ENCODE peak calls at places on chromosomes 7 and 10, in four cellular contexts. V is PC-3, H is colonic mucosa, W is lung. K is an unnamed sample.

GRCh38 chr10:13219685-13220670 is 14.2 kb downstream of the UCMA start:
- DNase-seq in V (peak), W (no peak), H (peak), K (peak)

GRCh38 chr7:74203157-74203556 is 6.6 kb upstream of the LAT2 start:
- DNase-seq in H (peak), V (peak), W (no peak), K (no peak)

GRCh38 chr7:2873686-2874551 is 29.8 kb upstream of the GNA12 start:
- DNase-seq in W (no peak), V (peak), H (no peak), K (no peak)

GRCh38 chr10:62637249-62638061 is 167.1 kb upstream of the ADO start:
- DNase-seq in W (no peak), H (no peak), V (peak), K (no peak)

GRCh38 chr7:100091411-100092181 is 2.8 kb downstream of the COPS6 start:
- DNase-seq in W (no peak), H (no peak), V (no peak), K (no peak)

GRCh38 chr10:118595598-118596425 is at the start of gene PRLHR:
- DNase-seq in V (no peak), H (no peak), W (no peak), K (peak)

GRCh38 chr10:34157501-34157900 is 657.6 kb downstream of the PARD3 start:
- DNase-seq in W (no peak), V (peak), H (no peak), K (no peak)

GRCh38 chr10:78567680-78568453 is 500.9 kb upstream of the ZMIZ1 start:
- DNase-seq in H (no peak), V (peak), W (no peak), K (no peak)

GRCh38 chr10:3468919-3469638 is 296.5 kb upstream of the PITRM1 start:
- DNase-seq in W (peak), V (peak), H (no peak), K (no peak)

GRCh38 chr10:97320480-97321031 is 1.5 kb downstream of the FRAT1 start:
- DNase-seq in V (no peak), W (peak), H (peak), K (peak)

GRCh38 chr7:138429577-138430250 is 30.3 kb upstream of the TRIM24 start:
- DNase-seq in W (no peak), H (no peak), V (peak), K (no peak)

GRCh38 chr7:135204876-135205275 is 6.5 kb downstream of the WDR91 start:
- DNase-seq in V (no peak), H (no peak), W (no peak), K (no peak)

GRCh38 chr7:99731638-99732374 is 3.2 kb downstream of the CYP3A7 start:
- DNase-seq in V (no peak), H (no peak), W (no peak), K (no peak)

GRCh38 chr7:86485842-86486241 is 157.9 kb upstream of the GRM3 start:
- DNase-seq in V (no peak), H (no peak), W (no peak), K (no peak)

GRCh38 chr7:42338231-42339222 is 101.5 kb upstream of the GLI3 start:
- DNase-seq in H (no peak), W (no peak), V (peak), K (no peak)

GRCh38 chr7:23334482-23335056 is 35.4 kb downstream of the MALSU1 start:
- DNase-seq in V (peak), W (peak), H (peak), K (peak)

GRCh38 chr7:41268874-41269273 is 434.0 kb downstream of the INHBA start:
- DNase-seq in V (no peak), H (no peak), W (no peak), K (no peak)

GRCh38 chr10:29257106-29257783 is 31.6 kb upstream of the LYZL1 start:
- DNase-seq in V (peak), H (no peak), W (peak), K (peak)

GRCh38 chr7:85750454-85750949 is 563.6 kb upstream of the SEMA3D start:
- DNase-seq in V (peak), H (peak), W (no peak), K (peak)

GRCh38 chr10:48430402-48430993 is 124.0 kb downstream of the MAPK8 start:
- DNase-seq in V (no peak), W (no peak), H (no peak), K (no peak)

GRCh38 chr7:116588225-116588624 is 63.4 kb downstream of the CAV1 start:
- DNase-seq in W (no peak), H (no peak), V (peak), K (no peak)

GRCh38 chr10:132521466-132522102 is 16.0 kb upstream of the INPP5A start:
- DNase-seq in W (no peak), V (no peak), H (no peak), K (no peak)

GRCh38 chr10:71083457-71083975 is 128.9 kb upstream of the UNC5B start:
- DNase-seq in H (peak), W (peak), V (no peak), K (no peak)

GRCh38 chr7:91267558-91267955 is 3.3 kb downstream of the FZD1 start:
- DNase-seq in V (no peak), H (no peak), W (no peak), K (peak)

GRCh38 chr10:82037076-82037475 is 162.1 kb downstream of the NRG3 start:
- DNase-seq in H (no peak), V (no peak), W (no peak), K (peak)

GRCh38 chr10:82038587-82038986 is 163.6 kb downstream of the NRG3 start:
- DNase-seq in W (no peak), H (no peak), V (no peak), K (no peak)

DNA sequence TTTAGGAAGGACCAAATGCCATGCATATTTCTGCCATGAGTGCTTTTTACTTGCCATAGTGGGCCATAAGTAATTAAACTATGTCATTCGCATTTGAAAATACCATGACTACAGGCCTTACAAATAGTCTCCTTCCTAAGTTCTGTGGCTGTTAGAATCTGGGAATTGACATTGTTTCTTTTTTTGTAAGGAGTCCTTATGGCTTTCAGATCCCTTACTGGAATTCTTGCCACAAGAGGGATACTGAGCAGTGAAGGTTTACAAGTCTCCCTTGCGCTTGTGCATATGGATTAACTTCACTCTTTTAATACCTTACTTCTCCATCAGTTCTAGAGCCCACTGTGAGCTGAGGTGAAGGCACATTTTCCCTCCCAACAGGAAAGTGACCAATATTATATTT is 166.0 kb downstream of the NRG3 start:
- DNase-seq in H (no peak), V (no peak), W (no peak), K (no peak)
- TF ChIP-seq CTCF in H (no peak), V (no peak), W (no peak), K (no peak)

GRCh38 chr10:95391570-95392249 is 100.9 kb upstream of the PDLIM1 start:
- DNase-seq in V (peak), H (no peak), W (no peak), K (peak)

GRCh38 chr10:95389982-95390381 is 99.2 kb upstream of the PDLIM1 start:
- DNase-seq in V (no peak), H (no peak), W (no peak), K (no peak)

GRCh38 chr10:95392250-95392584 is 101.4 kb upstream of the PDLIM1 start:
- DNase-seq in H (no peak), W (no peak), V (no peak), K (no peak)

GRCh38 chr10:95392711-95393164 is 101.9 kb upstream of the PDLIM1 start:
- DNase-seq in W (no peak), H (no peak), V (no peak), K (no peak)

GRCh38 chr10:95391164-95391563 is 100.4 kb upstream of the PDLIM1 start:
- DNase-seq in W (no peak), V (no peak), H (no peak), K (no peak)
- H3K27ac ChIP-seq in W (no peak), V (no peak), H (no peak), K (no peak)

DNA sequence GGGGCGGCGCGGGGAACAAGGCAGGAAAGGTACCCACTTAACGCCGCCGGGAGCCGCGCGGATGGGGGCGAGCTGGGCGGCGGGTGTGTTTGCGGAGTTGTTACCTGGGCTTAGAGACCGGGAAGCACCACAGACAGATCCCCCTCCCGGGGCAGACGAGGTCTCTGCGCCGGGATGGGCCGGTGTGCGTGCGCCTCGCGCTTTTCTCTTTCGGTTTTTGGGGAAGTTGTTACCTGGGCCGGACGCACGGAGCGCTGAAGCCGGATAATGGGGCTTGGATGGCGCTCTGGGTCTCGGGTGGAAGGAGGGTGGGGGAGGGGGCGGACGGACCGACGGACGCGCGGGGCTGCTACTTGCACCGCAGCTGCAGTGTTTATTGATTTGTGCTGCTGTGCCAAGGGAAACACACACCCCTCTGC is 1.2 kb downstream of the ZEB1 start:
- DNase-seq in W (peak), H (no peak), V (peak), K (peak)
- TF ChIP-seq CTCF in W (no peak), H (no peak), V (no peak), K (no peak)

GRCh38 chr10:15313034-15313433 is 58.1 kb downstream of the FAM171A1 start:
- DNase-seq in H (no peak), W (no peak), V (no peak), K (peak)
- H3K27ac ChIP-seq in H (no peak), W (peak), V (no peak), K (no peak)

DNA sequence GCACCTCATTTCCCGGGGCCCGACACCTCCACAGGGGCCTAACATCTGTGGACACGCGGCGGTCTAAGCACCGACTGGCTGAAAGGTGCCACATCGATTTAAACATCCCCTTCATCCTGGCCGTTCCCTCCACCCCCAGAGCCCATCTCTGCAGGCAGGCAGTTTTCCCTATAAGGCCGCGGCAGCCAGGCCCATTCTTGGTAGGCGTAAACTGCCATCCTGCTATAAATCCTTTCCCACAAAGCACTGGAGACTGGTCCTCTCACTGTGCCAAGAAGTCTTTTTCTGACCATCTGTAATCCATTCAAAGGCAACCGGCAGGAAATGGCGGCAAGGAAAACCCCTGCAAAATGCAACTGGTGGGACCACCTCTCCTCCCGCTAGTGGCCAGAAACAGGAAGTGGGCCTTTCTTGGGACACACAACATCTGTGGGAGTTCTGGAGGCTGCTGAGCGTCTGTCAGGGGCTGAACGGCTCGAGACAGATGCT is 22.4 kb downstream of the ATXN7L1 start:
- DNase-seq in H (no peak), V (no peak), W (no peak), K (no peak)
- TF ChIP-seq CTCF in H (no peak), V (no peak), W (no peak), K (no peak)

GRCh38 chr7:143387156-143387975 is 6.2 kb downstream of the ZYX start:
- DNase-seq in V (no peak), W (no peak), H (no peak), K (no peak)

GRCh38 chr7:143384741-143385631 is 3.8 kb downstream of the ZYX start:
- DNase-seq in W (no peak), H (no peak), V (no peak), K (no peak)

GRCh38 chr7:143384148-143384547 is 3.0 kb downstream of the ZYX start:
- DNase-seq in H (no peak), W (no peak), V (no peak), K (peak)

GRCh38 chr7:143388051-143388450 is 6.9 kb downstream of the ZYX start:
- DNase-seq in H (no peak), V (no peak), W (no peak), K (no peak)

GRCh38 chr7:143385891-143386781 is 5.0 kb downstream of the ZYX start:
- DNase-seq in W (no peak), V (no peak), H (no peak), K (no peak)
- H3K27ac ChIP-seq in W (peak), V (no peak), H (no peak), K (no peak)

K was measured in thyroid gland.